ENCODE peak calls at places on chromosome 4, in six cellular contexts. One of them, this sample, is unnamed. For H3K36me3, the result is how much of the 10 kb centered on the place peaks cover.

GRCh38 chr4:26583538-26583864 is 383 bp upstream of the TBC1D19 start:
- DNase-seq in heart left ventricle: no peak
- DNase-seq in CD8-positive, alpha-beta T cell: no peak
- DNase-seq in body of pancreas: no peak
- DNase-seq in heart right ventricle: no peak
- DNase-seq in gastrocnemius medialis: no peak
- DNase-seq in this sample: no peak

GRCh38 chr4:177097291-177097690 is 212.4 kb upstream of the NEIL3 start:
- DNase-seq in gastrocnemius medialis: no peak
- DNase-seq in heart right ventricle: no peak
- DNase-seq in body of pancreas: no peak
- DNase-seq in heart left ventricle: no peak
- DNase-seq in CD8-positive, alpha-beta T cell: no peak
- DNase-seq in this sample: no peak

GRCh38 chr4:8591114-8591513 is 1.5 kb upstream of the CPZ start:
- DNase-seq in CD8-positive, alpha-beta T cell: no peak
- DNase-seq in body of pancreas: no peak
- DNase-seq in heart right ventricle: no peak
- DNase-seq in heart left ventricle: no peak
- DNase-seq in gastrocnemius medialis: no peak
- DNase-seq in this sample: no peak

GRCh38 chr4:2248044-2248780 is 6.3 kb upstream of the HAUS3 start:
- DNase-seq in heart left ventricle: no peak
- DNase-seq in body of pancreas: peak
- DNase-seq in heart right ventricle: no peak
- DNase-seq in gastrocnemius medialis: peak
- DNase-seq in CD8-positive, alpha-beta T cell: no peak
- DNase-seq in this sample: peak

GRCh38 chr4:104615926-104616325 is 121.2 kb upstream of the CXXC4 start:
- DNase-seq in heart right ventricle: no peak
- DNase-seq in body of pancreas: no peak
- DNase-seq in CD8-positive, alpha-beta T cell: no peak
- DNase-seq in heart left ventricle: no peak
- DNase-seq in gastrocnemius medialis: no peak
- DNase-seq in this sample: no peak

GRCh38 chr4:75630174-75630931 is at the start of gene CDKL2:
- DNase-seq in heart right ventricle: peak
- DNase-seq in body of pancreas: peak
- DNase-seq in CD8-positive, alpha-beta T cell: peak
- DNase-seq in heart left ventricle: peak
- DNase-seq in gastrocnemius medialis: peak
- DNase-seq in this sample: peak

GRCh38 chr4:76949293-76950051 is at the start of gene SEPTIN11:
- DNase-seq in CD8-positive, alpha-beta T cell: peak
- DNase-seq in body of pancreas: peak
- DNase-seq in heart left ventricle: peak
- DNase-seq in heart right ventricle: peak
- DNase-seq in gastrocnemius medialis: peak
- DNase-seq in this sample: peak

GRCh38 chr4:6198768-6199343 is 1.5 kb downstream of the JAKMIP1 start:
- DNase-seq in body of pancreas: no peak
- DNase-seq in heart right ventricle: no peak
- DNase-seq in gastrocnemius medialis: no peak
- DNase-seq in heart left ventricle: no peak
- DNase-seq in CD8-positive, alpha-beta T cell: peak
- DNase-seq in this sample: peak

GRCh38 chr4:5924466-5925125 is 31.7 kb upstream of the CRMP1 start:
- DNase-seq in heart right ventricle: no peak
- DNase-seq in heart left ventricle: no peak
- DNase-seq in gastrocnemius medialis: no peak
- DNase-seq in CD8-positive, alpha-beta T cell: no peak
- DNase-seq in body of pancreas: no peak
- DNase-seq in this sample: no peak

GRCh38 chr4:173288296-173288695 is 45.9 kb downstream of the HMGB2 start:
- DNase-seq in gastrocnemius medialis: peak
- DNase-seq in body of pancreas: peak
- DNase-seq in heart left ventricle: peak
- DNase-seq in CD8-positive, alpha-beta T cell: peak
- DNase-seq in heart right ventricle: no peak
- DNase-seq in this sample: peak
- TF ChIP-seq CTCF in gastrocnemius medialis: peak
- TF ChIP-seq CTCF in body of pancreas: no peak
- TF ChIP-seq CTCF in heart left ventricle: peak
- TF ChIP-seq CTCF in CD8-positive, alpha-beta T cell: peak
- TF ChIP-seq CTCF in heart right ventricle: peak
- TF ChIP-seq CTCF in this sample: peak

GRCh38 chr4:96992443-96992842 is 1150.8 kb downstream of the STPG2 start:
- DNase-seq in CD8-positive, alpha-beta T cell: no peak
- DNase-seq in body of pancreas: no peak
- DNase-seq in heart left ventricle: no peak
- DNase-seq in heart right ventricle: no peak
- DNase-seq in gastrocnemius medialis: no peak
- DNase-seq in this sample: no peak

GRCh38 chr4:96993528-96993927 is 1149.7 kb downstream of the STPG2 start:
- DNase-seq in heart right ventricle: no peak
- DNase-seq in heart left ventricle: no peak
- DNase-seq in CD8-positive, alpha-beta T cell: no peak
- DNase-seq in body of pancreas: no peak
- DNase-seq in gastrocnemius medialis: no peak
- DNase-seq in this sample: no peak
- H3K4me3 ChIP-seq in heart right ventricle: no peak
- H3K4me3 ChIP-seq in heart left ventricle: no peak
- H3K4me3 ChIP-seq in CD8-positive, alpha-beta T cell: no peak
- H3K4me3 ChIP-seq in body of pancreas: no peak
- H3K4me3 ChIP-seq in gastrocnemius medialis: no peak
- H3K4me3 ChIP-seq in this sample: no peak

GRCh38 chr4:165470009-165470408 is 91.2 kb downstream of the CPE start:
- DNase-seq in gastrocnemius medialis: no peak
- DNase-seq in heart left ventricle: no peak
- DNase-seq in heart right ventricle: no peak
- DNase-seq in CD8-positive, alpha-beta T cell: no peak
- DNase-seq in body of pancreas: no peak
- DNase-seq in this sample: no peak
- H3K36me3 ChIP-seq in gastrocnemius medialis: under half
- H3K36me3 ChIP-seq in heart left ventricle: under half
- H3K36me3 ChIP-seq in heart right ventricle: under half
- H3K36me3 ChIP-seq in CD8-positive, alpha-beta T cell: under half
- H3K36me3 ChIP-seq in body of pancreas: under half
- H3K36me3 ChIP-seq in this sample: under half

DNA sequence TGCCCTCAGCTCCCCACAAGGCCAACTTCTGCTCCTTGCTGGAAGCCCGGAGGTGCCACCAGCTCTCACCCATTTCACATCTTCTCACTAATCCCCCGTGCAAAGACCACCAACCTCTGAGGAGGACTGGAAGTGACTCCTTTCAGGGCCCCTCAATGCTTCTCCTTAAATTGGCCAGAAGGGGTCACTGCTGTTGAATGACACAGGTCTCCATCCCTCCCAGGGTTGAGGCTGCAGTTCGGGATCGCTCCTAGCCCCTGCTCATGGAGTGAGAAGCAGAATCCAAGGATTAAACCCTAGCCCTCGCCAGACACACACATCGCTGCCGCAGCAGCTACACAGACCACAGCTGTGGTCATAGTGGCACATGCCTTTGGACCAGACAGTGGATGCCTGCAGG is 279.5 kb upstream of the TAPT1 start:
- DNase-seq in body of pancreas: no peak
- DNase-seq in gastrocnemius medialis: no peak
- DNase-seq in CD8-positive, alpha-beta T cell: no peak
- DNase-seq in heart left ventricle: no peak
- DNase-seq in heart right ventricle: no peak
- DNase-seq in this sample: peak
- TF ChIP-seq CTCF in body of pancreas: no peak
- TF ChIP-seq CTCF in gastrocnemius medialis: no peak
- TF ChIP-seq CTCF in CD8-positive, alpha-beta T cell: no peak
- TF ChIP-seq CTCF in heart left ventricle: peak
- TF ChIP-seq CTCF in heart right ventricle: no peak
- TF ChIP-seq CTCF in this sample: peak

GRCh38 chr4:140971077-140971792 is 162.0 kb downstream of the RNF150 start:
- DNase-seq in CD8-positive, alpha-beta T cell: no peak
- DNase-seq in heart left ventricle: no peak
- DNase-seq in body of pancreas: no peak
- DNase-seq in heart right ventricle: no peak
- DNase-seq in gastrocnemius medialis: no peak
- DNase-seq in this sample: peak
- H3K4me3 ChIP-seq in CD8-positive, alpha-beta T cell: no peak
- H3K4me3 ChIP-seq in heart left ventricle: no peak
- H3K4me3 ChIP-seq in body of pancreas: no peak
- H3K4me3 ChIP-seq in heart right ventricle: no peak
- H3K4me3 ChIP-seq in gastrocnemius medialis: no peak
- H3K4me3 ChIP-seq in this sample: no peak

GRCh38 chr4:155794589-155794988 is 35.8 kb downstream of the GUCY1B1 start:
- DNase-seq in gastrocnemius medialis: no peak
- DNase-seq in heart right ventricle: no peak
- DNase-seq in heart left ventricle: no peak
- DNase-seq in CD8-positive, alpha-beta T cell: no peak
- DNase-seq in body of pancreas: no peak
- DNase-seq in this sample: no peak
- H3K36me3 ChIP-seq in gastrocnemius medialis: under half
- H3K36me3 ChIP-seq in heart right ventricle: under half
- H3K36me3 ChIP-seq in heart left ventricle: under half
- H3K36me3 ChIP-seq in CD8-positive, alpha-beta T cell: under half
- H3K36me3 ChIP-seq in body of pancreas: under half
- H3K36me3 ChIP-seq in this sample: under half

This sample was measured in BE2C.